ENCODE peak calls at places on chromosomes 13 and 19, in five cellular contexts. One of them, this sample, is unnamed.

GRCh38 chr13:34867590-34867989 is 74.5 kb upstream of the NBEA start:
- DNase-seq in BJ: no peak
- DNase-seq in K562: no peak
- DNase-seq in cardiac muscle cell: peak
- DNase-seq in Caco-2: no peak
- DNase-seq in this sample: peak

GRCh38 chr19:14347999-14348889 is 33.0 kb upstream of the ADGRE5 start:
- DNase-seq in Caco-2: peak
- DNase-seq in K562: peak
- DNase-seq in BJ: no peak
- DNase-seq in cardiac muscle cell: peak
- DNase-seq in this sample: peak

GRCh38 chr19:1252818-1253513 is 4.6 kb downstream of the MIDN start:
- DNase-seq in cardiac muscle cell: peak
- DNase-seq in K562: no peak
- DNase-seq in BJ: peak
- DNase-seq in Caco-2: no peak
- DNase-seq in this sample: peak

GRCh38 chr13:113917523-113918371 is 53.9 kb upstream of the GAS6 start:
- DNase-seq in BJ: no peak
- DNase-seq in cardiac muscle cell: no peak
- DNase-seq in K562: no peak
- DNase-seq in Caco-2: no peak
- DNase-seq in this sample: no peak

GRCh38 chr13:28434934-28435333 is 60.0 kb downstream of the FLT1 start:
- DNase-seq in K562: no peak
- DNase-seq in Caco-2: no peak
- DNase-seq in BJ: no peak
- DNase-seq in cardiac muscle cell: no peak
- DNase-seq in this sample: no peak

GRCh38 chr13:44540761-44541434 is 35.2 kb downstream of the TSC22D1 start:
- DNase-seq in BJ: no peak
- DNase-seq in cardiac muscle cell: no peak
- DNase-seq in Caco-2: no peak
- DNase-seq in K562: no peak
- DNase-seq in this sample: no peak

GRCh38 chr13:44471686-44472085 is 98.1 kb downstream of the SERP2 start:
- DNase-seq in BJ: peak
- DNase-seq in cardiac muscle cell: peak
- DNase-seq in Caco-2: no peak
- DNase-seq in K562: no peak
- DNase-seq in this sample: no peak

GRCh38 chr19:19403373-19403901 is 2.0 kb upstream of the GATAD2A start:
- DNase-seq in cardiac muscle cell: peak
- DNase-seq in BJ: no peak
- DNase-seq in Caco-2: no peak
- DNase-seq in K562: peak
- DNase-seq in this sample: no peak

GRCh38 chr19:22533761-22534160 is 100.4 kb upstream of the ZNF492 start:
- DNase-seq in BJ: no peak
- DNase-seq in K562: no peak
- DNase-seq in Caco-2: no peak
- DNase-seq in cardiac muscle cell: no peak
- DNase-seq in this sample: no peak

GRCh38 chr19:15288146-15288963 is 44.0 kb downstream of the BRD4 start:
- DNase-seq in K562: no peak
- DNase-seq in BJ: no peak
- DNase-seq in cardiac muscle cell: no peak
- DNase-seq in Caco-2: no peak
- DNase-seq in this sample: peak

GRCh38 chr19:1260749-1261511 is 8.2 kb upstream of the CIRBP start:
- DNase-seq in K562: peak
- DNase-seq in cardiac muscle cell: peak
- DNase-seq in BJ: no peak
- DNase-seq in Caco-2: peak
- DNase-seq in this sample: peak

GRCh38 chr19:45927565-45928261 is 13.1 kb upstream of the NANOS2 start:
- DNase-seq in cardiac muscle cell: peak
- DNase-seq in BJ: peak
- DNase-seq in K562: peak
- DNase-seq in Caco-2: peak
- DNase-seq in this sample: peak

GRCh38 chr13:66635526-66635925 is 594.6 kb downstream of the PCDH9 start:
- DNase-seq in BJ: peak
- DNase-seq in K562: no peak
- DNase-seq in Caco-2: no peak
- DNase-seq in cardiac muscle cell: peak
- DNase-seq in this sample: no peak

GRCh38 chr13:78341032-78341431 is 262.3 kb downstream of the POU4F1 start:
- DNase-seq in K562: no peak
- DNase-seq in cardiac muscle cell: no peak
- DNase-seq in BJ: no peak
- DNase-seq in Caco-2: no peak
- DNase-seq in this sample: peak

GRCh38 chr13:54034047-54034446 is 1005.4 kb downstream of the OLFM4 start:
- DNase-seq in cardiac muscle cell: no peak
- DNase-seq in Caco-2: no peak
- DNase-seq in K562: no peak
- DNase-seq in BJ: no peak
- DNase-seq in this sample: no peak

GRCh38 chr19:51272183-51272817 is 21.4 kb downstream of the SIGLECL1 start:
- DNase-seq in K562: no peak
- DNase-seq in cardiac muscle cell: no peak
- DNase-seq in BJ: no peak
- DNase-seq in Caco-2: no peak
- DNase-seq in this sample: no peak

GRCh38 chr19:12484011-12484370 is 625 bp downstream of the ZNF709 start:
- DNase-seq in BJ: no peak
- DNase-seq in cardiac muscle cell: no peak
- DNase-seq in Caco-2: no peak
- DNase-seq in K562: no peak
- DNase-seq in this sample: no peak

GRCh38 chr19:21256722-21257121 is 72.5 kb downstream of the ZNF708 start:
- DNase-seq in Caco-2: peak
- DNase-seq in K562: peak
- DNase-seq in BJ: no peak
- DNase-seq in cardiac muscle cell: peak
- DNase-seq in this sample: no peak

GRCh38 chr13:80716610-80717081 is 375.7 kb upstream of the SPRY2 start:
- DNase-seq in BJ: no peak
- DNase-seq in cardiac muscle cell: peak
- DNase-seq in Caco-2: no peak
- DNase-seq in K562: no peak
- DNase-seq in this sample: no peak

GRCh38 chr13:74423434-74423833 is 289.2 kb upstream of the KLF12 start:
- DNase-seq in BJ: no peak
- DNase-seq in cardiac muscle cell: no peak
- DNase-seq in K562: no peak
- DNase-seq in Caco-2: no peak
- DNase-seq in this sample: no peak

GRCh38 chr19:32642771-32643170 is 32.2 kb downstream of the ANKRD27 start:
- DNase-seq in BJ: no peak
- DNase-seq in cardiac muscle cell: no peak
- DNase-seq in Caco-2: no peak
- DNase-seq in K562: no peak
- DNase-seq in this sample: no peak

GRCh38 chr13:112837371-112838037 is 131.5 kb upstream of the MCF2L start:
- DNase-seq in Caco-2: no peak
- DNase-seq in cardiac muscle cell: peak
- DNase-seq in BJ: no peak
- DNase-seq in K562: no peak
- DNase-seq in this sample: no peak

GRCh38 chr13:102317593-102317992 is 84.3 kb downstream of the FGF14 start:
- DNase-seq in K562: no peak
- DNase-seq in BJ: no peak
- DNase-seq in cardiac muscle cell: peak
- DNase-seq in Caco-2: no peak
- DNase-seq in this sample: no peak

GRCh38 chr13:27466513-27466912 is 16.1 kb upstream of the MTIF3 start:
- DNase-seq in K562: no peak
- DNase-seq in cardiac muscle cell: no peak
- DNase-seq in Caco-2: no peak
- DNase-seq in BJ: no peak
- DNase-seq in this sample: no peak

GRCh38 chr19:3979674-3980352 is 5.5 kb downstream of the EEF2 start:
- DNase-seq in BJ: no peak
- DNase-seq in cardiac muscle cell: no peak
- DNase-seq in Caco-2: no peak
- DNase-seq in K562: peak
- DNase-seq in this sample: no peak

GRCh38 chr13:46232281-46232680 is 20.6 kb downstream of the LRRC63 start:
- DNase-seq in K562: no peak
- DNase-seq in Caco-2: no peak
- DNase-seq in cardiac muscle cell: peak
- DNase-seq in BJ: no peak
- DNase-seq in this sample: no peak

GRCh38 chr19:33819875-33820781 is 23.5 kb downstream of the KCTD15 start:
- DNase-seq in cardiac muscle cell: peak
- DNase-seq in BJ: peak
- DNase-seq in Caco-2: peak
- DNase-seq in K562: peak
- DNase-seq in this sample: peak

GRCh38 chr19:15136234-15136954 is 29.2 kb downstream of the SYDE1 start:
- DNase-seq in cardiac muscle cell: no peak
- DNase-seq in Caco-2: no peak
- DNase-seq in BJ: no peak
- DNase-seq in K562: no peak
- DNase-seq in this sample: no peak

DNA sequence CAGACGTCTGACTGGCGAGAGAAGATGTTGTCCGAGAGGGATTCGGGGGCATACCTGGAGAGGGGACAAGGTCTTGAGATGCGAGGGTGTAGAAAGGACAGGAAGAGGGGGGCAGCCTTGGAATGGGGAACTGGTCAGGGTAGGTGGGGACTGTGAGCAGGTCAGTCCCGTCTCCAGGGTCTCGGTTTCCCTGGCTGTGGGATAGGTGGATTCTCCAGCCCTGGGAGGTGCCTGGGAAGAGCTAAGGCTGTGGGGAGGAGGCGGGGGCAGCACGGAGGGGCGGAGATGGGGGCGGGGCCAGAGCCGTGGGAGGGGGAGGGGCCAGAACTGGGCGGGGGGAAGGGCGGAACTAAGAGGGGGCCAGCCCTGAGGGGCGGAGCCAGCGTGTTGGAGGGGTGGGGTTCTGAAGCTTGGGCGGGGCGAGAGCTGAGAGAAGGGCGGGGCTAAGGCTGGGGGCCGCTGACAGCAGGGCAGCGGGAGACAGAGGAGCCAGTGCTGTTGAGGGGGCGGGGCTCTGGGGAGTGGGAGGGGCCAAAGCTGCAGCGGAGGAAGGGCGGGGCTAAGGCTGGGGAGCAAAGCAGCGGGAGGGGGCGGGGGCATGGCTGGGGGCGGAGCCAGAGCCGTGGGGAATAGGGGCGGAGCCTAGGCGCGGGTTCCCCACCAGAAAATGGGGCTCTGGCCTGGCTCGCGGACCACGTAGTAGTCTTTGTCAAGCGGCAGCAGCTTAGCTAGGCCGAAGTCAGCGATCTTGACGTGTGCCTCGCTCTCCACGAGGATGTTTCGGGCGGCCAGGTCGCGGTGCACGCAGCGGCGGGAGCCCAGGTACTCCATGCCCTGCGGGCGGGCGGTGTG is 9.5 kb upstream of the INSL3 start:
- DNase-seq in Caco-2: peak
- DNase-seq in cardiac muscle cell: peak
- DNase-seq in BJ: no peak
- DNase-seq in K562: peak
- DNase-seq in this sample: peak
- H3K4me3 ChIP-seq in Caco-2: no peak
- H3K4me3 ChIP-seq in cardiac muscle cell: peak
- H3K4me3 ChIP-seq in BJ: peak
- H3K4me3 ChIP-seq in K562: peak
- H3K4me3 ChIP-seq in this sample: no peak

GRCh38 chr19:35549174-35549788 is 3.9 kb downstream of the TMEM147 start:
- DNase-seq in cardiac muscle cell: peak
- DNase-seq in Caco-2: peak
- DNase-seq in K562: peak
- DNase-seq in BJ: no peak
- DNase-seq in this sample: peak
- TF ChIP-seq CTCF in cardiac muscle cell: peak
- TF ChIP-seq CTCF in Caco-2: peak
- TF ChIP-seq CTCF in K562: peak
- TF ChIP-seq CTCF in BJ: peak
- TF ChIP-seq CTCF in this sample: peak

DNA sequence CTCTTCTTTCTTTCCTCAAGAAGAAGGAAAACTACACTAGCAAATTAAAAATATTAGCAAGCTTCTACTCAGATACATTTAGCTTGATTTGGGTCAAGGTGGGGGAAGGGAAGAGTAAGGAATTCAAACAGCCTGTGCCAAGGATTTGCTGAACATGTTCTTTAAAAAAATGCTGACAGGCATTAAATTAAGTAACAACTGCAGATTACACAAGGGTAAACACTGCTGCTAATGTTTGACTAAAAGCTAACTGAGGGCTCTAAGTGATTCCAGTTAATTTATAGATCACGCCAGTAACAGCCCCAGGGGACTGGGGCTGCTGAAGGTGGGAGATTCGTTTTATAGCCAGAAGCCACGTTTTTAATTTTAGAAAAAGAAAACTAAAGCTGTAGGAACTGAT is 321.7 kb downstream of the DLEU7 start:
- DNase-seq in Caco-2: peak
- DNase-seq in K562: no peak
- DNase-seq in cardiac muscle cell: peak
- DNase-seq in BJ: no peak
- DNase-seq in this sample: no peak
- H3K4me3 ChIP-seq in Caco-2: no peak
- H3K4me3 ChIP-seq in K562: no peak
- H3K4me3 ChIP-seq in cardiac muscle cell: no peak
- H3K4me3 ChIP-seq in BJ: no peak
- H3K4me3 ChIP-seq in this sample: no peak

DNA sequence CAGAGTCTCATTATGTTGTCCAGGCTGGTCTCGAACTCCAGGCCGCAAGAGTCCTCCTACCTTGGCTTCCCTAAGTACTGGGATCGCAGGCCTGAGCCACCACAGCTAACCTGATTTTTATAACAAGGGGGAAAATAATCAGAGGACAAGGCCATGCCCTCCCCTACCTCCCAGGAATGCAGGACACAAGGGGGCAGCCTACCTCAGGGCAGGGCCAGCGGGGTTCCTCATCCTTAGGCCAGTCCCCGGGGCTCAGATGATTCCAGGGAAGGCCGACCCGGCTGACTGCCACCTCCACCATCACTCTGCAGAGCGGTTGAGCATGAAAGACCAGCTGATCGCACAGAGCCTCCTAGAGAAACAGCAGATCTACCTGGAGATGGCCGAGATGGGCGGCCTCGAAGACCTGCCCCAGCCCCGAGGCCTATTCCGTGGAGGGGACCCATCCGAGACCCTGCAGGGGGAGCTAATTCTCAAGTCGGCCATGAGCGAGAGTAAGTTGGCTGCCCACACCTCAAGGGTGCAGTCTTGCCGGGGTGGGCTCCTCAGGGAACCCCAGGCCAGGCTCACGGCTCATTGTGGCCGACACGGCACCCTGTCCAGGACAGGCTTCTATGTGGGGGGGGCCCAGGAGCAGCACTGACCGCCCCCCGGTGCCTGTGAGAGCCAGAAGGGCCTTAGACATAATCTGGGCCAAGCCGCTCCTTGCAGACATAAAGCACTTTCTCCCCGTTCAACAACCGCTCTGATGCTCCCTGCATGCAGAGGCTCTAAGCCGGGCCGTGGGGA is 26.8 kb downstream of the PEX11G start:
- DNase-seq in BJ: no peak
- DNase-seq in cardiac muscle cell: no peak
- DNase-seq in K562: no peak
- DNase-seq in Caco-2: no peak
- DNase-seq in this sample: no peak
- TF ChIP-seq CTCF in BJ: peak
- TF ChIP-seq CTCF in cardiac muscle cell: no peak
- TF ChIP-seq CTCF in K562: peak
- TF ChIP-seq CTCF in Caco-2: no peak
- TF ChIP-seq CTCF in this sample: no peak